ENCODE peak calls at places on chromosomes 16 and 17, in seven cellular contexts. R, A, V, P, E, U and C are unnamed samples.

GRCh38 chr17:64420143-64420670 is 28.7 kb upstream of the MILR1 start:
- DNase-seq in R (no peak), A (no peak), V (peak), P (no peak), E (peak), U (peak), C (peak)

GRCh38 chr17:34437188-34437587 is 74.2 kb upstream of the CCL1 start:
- DNase-seq in R (no peak), A (no peak), V (no peak), P (no peak), E (no peak), U (no peak), C (no peak)

GRCh38 chr17:40550608-40551007 is 14.7 kb downstream of the CCR7 start:
- DNase-seq in R (no peak), A (no peak), V (peak), P (no peak), E (peak), U (no peak), C (no peak)

GRCh38 chr16:81431554-81432353 is 12.9 kb upstream of the CMIP start:
- DNase-seq in R (no peak), A (no peak), V (peak), P (no peak), E (peak), U (no peak), C (no peak)

GRCh38 chr16:87829123-87829980 is 40.0 kb downstream of the SLC7A5 start:
- DNase-seq in R (no peak), A (no peak), V (no peak), P (no peak), E (no peak), U (no peak), C (no peak)

GRCh38 chr16:53768593-53768992 is 64.6 kb downstream of the FTO start:
- DNase-seq in R (no peak), A (no peak), V (peak), P (no peak), E (peak), U (no peak), C (peak)

GRCh38 chr17:72421128-72422092 is 300.6 kb downstream of the SOX9 start:
- DNase-seq in R (no peak), A (no peak), V (peak), P (no peak), E (peak), U (no peak), C (peak)

GRCh38 chr16:65500919-65501318 is 379.1 kb upstream of the CDH11 start:
- DNase-seq in R (no peak), A (no peak), V (no peak), P (no peak), E (no peak), U (no peak), C (no peak)

GRCh38 chr17:30363715-30364202 is 15.0 kb upstream of the CPD start:
- DNase-seq in R (no peak), A (peak), V (peak), P (no peak), E (no peak), U (no peak), C (peak)

GRCh38 chr17:28734712-28735241 is 6.2 kb downstream of the NEK8 start:
- DNase-seq in R (no peak), A (no peak), V (no peak), P (no peak), E (no peak), U (no peak), C (no peak)

GRCh38 chr16:86602521-86602920 is 24.2 kb downstream of the FOXL1 start:
- DNase-seq in R (no peak), A (no peak), V (no peak), P (no peak), E (no peak), U (no peak), C (no peak)

GRCh38 chr16:49269231-49269630 is 12.4 kb downstream of the CBLN1 start:
- DNase-seq in R (no peak), A (no peak), V (no peak), P (no peak), E (no peak), U (no peak), C (no peak)

GRCh38 chr17:2043785-2044184 is 2.0 kb downstream of the OVCA2 start:
- DNase-seq in R (no peak), A (no peak), V (peak), P (no peak), E (no peak), U (no peak), C (peak)

GRCh38 chr16:31351937-31352315 is 3.0 kb upstream of the ITGAX start:
- DNase-seq in R (no peak), A (no peak), V (no peak), P (no peak), E (no peak), U (no peak), C (no peak)

GRCh38 chr17:77494664-77495435 is 354.1 kb downstream of the SEC14L1 start:
- DNase-seq in R (no peak), A (peak), V (peak), P (peak), E (peak), U (peak), C (peak)

GRCh38 chr16:79562166-79562823 is 38.2 kb downstream of the MAF start:
- DNase-seq in R (no peak), A (no peak), V (no peak), P (no peak), E (no peak), U (no peak), C (no peak)

GRCh38 chr16:46857261-46857962 is 26.4 kb upstream of the C16orf87 start:
- DNase-seq in R (no peak), A (no peak), V (peak), P (peak), E (peak), U (peak), C (peak)

GRCh38 chr17:80790021-80790765 is 201.4 kb upstream of the CHMP6 start:
- DNase-seq in R (no peak), A (no peak), V (peak), P (peak), E (peak), U (no peak), C (no peak)

GRCh38 chr16:3548859-3549258 is 28.3 kb downstream of the NLRC3 start:
- DNase-seq in R (no peak), A (no peak), V (no peak), P (no peak), E (no peak), U (no peak), C (no peak)

GRCh38 chr16:86225905-86226371 is 284.4 kb upstream of the FOXF1 start:
- DNase-seq in R (no peak), A (no peak), V (no peak), P (no peak), E (no peak), U (no peak), C (no peak)

GRCh38 chr17:6755281-6755680 is 565 bp upstream of the XAF1 start:
- DNase-seq in R (no peak), A (no peak), V (peak), P (no peak), E (no peak), U (no peak), C (no peak)

GRCh38 chr17:21012736-21013135 is 30.1 kb downstream of the USP22 start:
- DNase-seq in R (no peak), A (no peak), V (no peak), P (no peak), E (no peak), U (no peak), C (no peak)

GRCh38 chr17:10992097-10992496 is 154.2 kb upstream of the PIRT start:
- DNase-seq in R (no peak), A (no peak), V (no peak), P (no peak), E (no peak), U (no peak), C (no peak)

GRCh38 chr17:10984163-10984562 is 146.3 kb upstream of the PIRT start:
- DNase-seq in R (no peak), A (no peak), V (no peak), P (no peak), E (no peak), U (no peak), C (no peak)

GRCh38 chr17:10993126-10993525 is 155.2 kb upstream of the PIRT start:
- DNase-seq in R (no peak), A (no peak), V (no peak), P (no peak), E (no peak), U (no peak), C (no peak)

GRCh38 chr17:10987786-10988185 is 149.9 kb upstream of the PIRT start:
- DNase-seq in R (no peak), A (no peak), V (no peak), P (no peak), E (no peak), U (no peak), C (no peak)
- H3K4me3 ChIP-seq in R (no peak), A (no peak), V (no peak), P (no peak), E (no peak), U (no peak), C (no peak)

DNA sequence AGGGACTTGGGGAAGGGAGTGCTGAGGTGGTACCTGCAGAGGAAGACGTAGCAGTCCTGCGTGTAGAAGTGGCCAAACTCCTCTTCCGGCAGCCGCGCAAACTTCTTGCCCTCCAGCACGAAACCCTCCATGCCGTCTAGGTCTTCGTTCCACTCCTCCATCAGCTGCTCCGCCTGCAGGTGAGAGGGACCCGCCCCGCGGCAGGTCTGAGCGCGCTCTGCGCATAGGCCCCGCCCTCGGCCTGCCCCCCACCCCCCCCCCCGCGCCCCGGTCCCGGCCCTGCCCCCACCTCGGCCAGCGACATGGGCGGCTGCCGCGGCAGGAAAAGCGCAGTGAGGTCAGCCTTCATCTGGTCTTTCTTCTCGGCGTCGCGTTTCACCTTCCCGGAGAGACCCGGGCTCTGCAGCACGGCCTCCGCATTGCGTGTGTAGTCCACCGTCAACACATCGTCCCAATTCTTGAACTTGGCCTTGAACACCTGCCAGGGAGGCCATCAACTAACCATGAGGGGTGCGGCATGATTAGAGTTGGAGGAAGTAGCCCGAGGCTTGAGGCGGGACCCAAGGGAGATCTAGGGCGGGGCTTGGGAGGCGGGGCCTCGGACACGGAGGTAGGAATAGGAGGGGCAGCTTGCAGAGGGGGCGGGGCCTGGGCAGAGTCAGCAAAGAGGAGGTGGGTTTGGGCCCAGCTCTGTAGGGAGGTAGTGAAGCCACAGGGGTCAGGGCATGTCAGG is 11.5 kb downstream of the FLII start:
- DNase-seq in R (no peak), A (no peak), V (peak), P (no peak), E (no peak), U (peak), C (peak)
- H3K4me3 ChIP-seq in R (peak), A (no peak), V (no peak), P (no peak), E (no peak), U (no peak), C (peak)

GRCh38 chr17:4394208-4395110 is 28.0 kb upstream of the UBE2G1 start:
- DNase-seq in R (no peak), A (no peak), V (no peak), P (no peak), E (no peak), U (no peak), C (peak)
- H3K4me3 ChIP-seq in R (peak), A (no peak), V (no peak), P (no peak), E (no peak), U (no peak), C (peak)

GRCh38 chr17:78933959-78934568 is 8.9 kb upstream of the TIMP2 start:
- DNase-seq in R (peak), A (no peak), V (peak), P (peak), E (peak), U (peak), C (peak)
- H3K4me3 ChIP-seq in R (peak), A (no peak), V (peak), P (peak), E (peak), U (no peak), C (no peak)

GRCh38 chr16:13136896-13137295 is 235.5 kb downstream of the SHISA9 start:
- DNase-seq in R (no peak), A (no peak), V (no peak), P (no peak), E (no peak), U (no peak), C (peak)
- H3K4me3 ChIP-seq in R (no peak), A (no peak), V (no peak), P (no peak), E (no peak), U (no peak), C (no peak)

GRCh38 chr17:79220201-79220714 is 145.6 kb downstream of the ENGASE start:
- DNase-seq in R (no peak), A (no peak), V (no peak), P (no peak), E (no peak), U (peak), C (no peak)

GRCh38 chr17:79219208-79219935 is 144.7 kb downstream of the ENGASE start:
- DNase-seq in R (no peak), A (no peak), V (no peak), P (no peak), E (no peak), U (no peak), C (no peak)

GRCh38 chr17:79221597-79221996 is 147.0 kb downstream of the ENGASE start:
- DNase-seq in R (no peak), A (no peak), V (no peak), P (no peak), E (no peak), U (no peak), C (no peak)

GRCh38 chr17:79218825-79219200 is 144.2 kb downstream of the ENGASE start:
- DNase-seq in R (no peak), A (no peak), V (no peak), P (no peak), E (no peak), U (no peak), C (no peak)

GRCh38 chr17:79220715-79221291 is 146.2 kb downstream of the ENGASE start:
- DNase-seq in R (no peak), A (no peak), V (no peak), P (no peak), E (no peak), U (peak), C (peak)
- H3K4me3 ChIP-seq in R (no peak), A (peak), V (no peak), P (peak), E (no peak), U (peak), C (peak)

GRCh38 chr16:75147968-75148310 is 385 bp upstream of the ZFP1 start:
- DNase-seq in R (no peak), A (no peak), V (no peak), P (no peak), E (no peak), U (no peak), C (no peak)
- H3K4me3 ChIP-seq in R (peak), A (peak), V (peak), P (peak), E (peak), U (no peak), C (peak)

DNA sequence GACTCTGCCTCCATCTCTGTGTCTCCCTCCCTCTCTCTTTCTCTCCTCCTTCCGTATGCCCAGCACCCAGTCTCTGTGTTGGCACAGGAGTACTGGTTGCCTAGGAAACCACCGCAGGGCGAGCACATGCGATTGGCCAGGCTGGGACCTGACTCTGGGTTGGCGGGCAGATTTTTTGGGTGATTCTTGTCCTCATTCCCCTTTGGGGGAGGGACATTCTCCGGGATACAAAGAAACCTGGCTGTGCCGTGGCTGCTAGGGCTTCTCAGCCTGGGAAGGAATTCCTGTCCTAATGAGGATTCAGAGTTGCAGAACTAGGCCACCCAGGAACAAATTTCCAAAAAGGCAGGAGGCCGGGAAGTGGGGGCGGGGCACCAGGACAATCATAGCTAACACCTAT is 168.9 kb downstream of the SHISA9 start:
- DNase-seq in R (no peak), A (no peak), V (no peak), P (peak), E (no peak), U (no peak), C (no peak)
- H3K4me3 ChIP-seq in R (no peak), A (no peak), V (no peak), P (peak), E (no peak), U (no peak), C (no peak)

GRCh38 chr17:50209472-50210248 is 8.2 kb upstream of the COL1A1 start:
- DNase-seq in R (no peak), A (no peak), V (peak), P (no peak), E (peak), U (peak), C (no peak)

GRCh38 chr17:50212121-50212843 is 10.9 kb upstream of the COL1A1 start:
- DNase-seq in R (no peak), A (no peak), V (peak), P (no peak), E (no peak), U (no peak), C (no peak)

GRCh38 chr17:50211249-50212120 is 10.1 kb upstream of the COL1A1 start:
- DNase-seq in R (no peak), A (no peak), V (no peak), P (no peak), E (no peak), U (no peak), C (no peak)

GRCh38 chr17:50209133-50209471 is 7.7 kb upstream of the COL1A1 start:
- DNase-seq in R (no peak), A (no peak), V (no peak), P (no peak), E (no peak), U (no peak), C (no peak)

GRCh38 chr17:50210249-50211225 is 9.1 kb upstream of the COL1A1 start:
- DNase-seq in R (no peak), A (no peak), V (peak), P (no peak), E (peak), U (peak), C (peak)
- H3K4me3 ChIP-seq in R (no peak), A (no peak), V (peak), P (no peak), E (peak), U (no peak), C (no peak)